ENCODE peak calls at places on chromosomes 11 and 22, in five cellular contexts. L is cardiac fibroblast; U is stimulated activated effector memory CD8-positive, alpha-beta T cell treated with anti-CD3 and anti-CD28 coated beads, Interleukin-12 subunit alpha, Interleukin-12 subunit beta, amount 100 ng/mL, for 72 hours; R is Kasumi-1; V is RKO. S is an unnamed sample.

GRCh38 chr11:134674974-134675373 is 262.9 kb upstream of the B3GAT1 start:
- DNase-seq in V (no peak), R (no peak), L (no peak), U (no peak), S (no peak)

GRCh38 chr11:109138200-109138599 is 283.8 kb upstream of the C11orf87 start:
- DNase-seq in R (no peak), U (no peak), L (peak; percentile 42), V (no peak), S (no peak)

GRCh38 chr11:11467278-11467677 is 114.2 kb upstream of the CSNK2A3 start:
- DNase-seq in L (no peak), U (no peak), V (no peak), R (no peak), S (no peak)

GRCh38 chr11:80320765-80321164 is 879.9 kb upstream of the TENM4 start:
- DNase-seq in R (no peak), L (no peak), V (peak; percentile 25), U (no peak), S (no peak)

GRCh38 chr22:44776535-44777363 is 24.4 kb downstream of the ARHGAP8 start:
- DNase-seq in V (no peak), R (no peak), L (no peak), U (no peak), S (no peak)

GRCh38 chr11:129766858-129767604 is 48.6 kb upstream of the TMEM45B start:
- DNase-seq in V (peak; percentile 47), U (no peak), R (peak; percentile 66), L (peak; percentile 48), S (no peak)

GRCh38 chr11:17378655-17379054 is 9.8 kb downstream of the KCNJ11 start:
- DNase-seq in U (no peak), R (no peak), L (no peak), V (no peak), S (no peak)

GRCh38 chr11:77069969-77070582 is 3.3 kb downstream of the CAPN5 start:
- DNase-seq in R (no peak), L (no peak), U (no peak), V (no peak), S (no peak)

GRCh38 chr22:25403284-25403606 is 161.2 kb upstream of the GRK3 start:
- DNase-seq in L (no peak), U (no peak), V (no peak), R (no peak), S (no peak)

GRCh38 chr11:68214173-68215086 is 1.3 kb upstream of the KMT5B start:
- DNase-seq in U (no peak), L (no peak), V (no peak), R (no peak), S (no peak)

GRCh38 chr11:59158206-59159068 is 13.5 kb upstream of the DTX4 start:
- DNase-seq in U (no peak), V (peak; percentile 83), R (peak; percentile 89), L (peak; percentile 84), S (peak; percentile 56)

GRCh38 chr22:32655068-32655467 is 146.4 kb upstream of the TIMP3 start:
- DNase-seq in R (no peak), L (no peak), V (no peak), U (no peak), S (no peak)

GRCh38 chr22:46918197-46918596 is 155.7 kb downstream of the TBC1D22A start:
- DNase-seq in V (no peak), L (no peak), R (no peak), U (no peak), S (no peak)

GRCh38 chr11:126981635-126982034 is 18.9 kb downstream of the KIRREL3 start:
- DNase-seq in L (no peak), V (no peak), R (no peak), U (no peak), S (no peak)

GRCh38 chr11:76225122-76225584 is 18.9 kb upstream of the WNT11 start:
- DNase-seq in U (no peak), R (no peak), L (no peak), V (no peak), S (no peak)

GRCh38 chr11:86749376-86749775 is 51.0 kb upstream of the PRSS23 start:
- DNase-seq in U (no peak), R (no peak), V (no peak), L (no peak), S (no peak)

GRCh38 chr22:24155597-24156145 is 25.6 kb upstream of the SUSD2 start:
- DNase-seq in L (peak; percentile 82), R (peak; percentile 56), V (peak; percentile 86), U (peak; percentile 39), S (peak; percentile 87)

GRCh38 chr11:128784059-128784804 is 82.9 kb downstream of the KCNJ1 start:
- DNase-seq in R (no peak), U (no peak), V (no peak), L (no peak), S (no peak)